ENCODE peak calls at places on chromosomes 11 and 22, in six cellular contexts. One of them, this sample, is unnamed.

GRCh38 chr11:60764879-60765278 is 8.2 kb downstream of the MS4A15 start:
- DNase-seq in renal cortical epithelial cell: no peak
- DNase-seq in NCI-H1105: no peak
- DNase-seq in ELR: no peak
- DNase-seq in mucosa of gallbladder: no peak
- DNase-seq in stimulated activated naive CD4-positive, alpha-beta T cell: no peak
- DNase-seq in this sample: no peak

GRCh38 chr11:69537855-69538640 is 56.6 kb downstream of the LINC01488 start:
- DNase-seq in renal cortical epithelial cell: no peak
- DNase-seq in NCI-H1105: no peak
- DNase-seq in ELR: no peak
- DNase-seq in mucosa of gallbladder: no peak
- DNase-seq in stimulated activated naive CD4-positive, alpha-beta T cell: no peak
- DNase-seq in this sample: no peak

GRCh38 chr11:119739975-119740374 is 11.0 kb upstream of the NECTIN1 start:
- DNase-seq in renal cortical epithelial cell: no peak
- DNase-seq in NCI-H1105: no peak
- DNase-seq in ELR: no peak
- DNase-seq in mucosa of gallbladder: no peak
- DNase-seq in stimulated activated naive CD4-positive, alpha-beta T cell: no peak
- DNase-seq in this sample: peak

GRCh38 chr11:32893091-32893946 is 708 bp downstream of the QSER1 start:
- DNase-seq in renal cortical epithelial cell: no peak
- DNase-seq in NCI-H1105: peak
- DNase-seq in ELR: peak
- DNase-seq in mucosa of gallbladder: peak
- DNase-seq in stimulated activated naive CD4-positive, alpha-beta T cell: peak
- DNase-seq in this sample: peak

GRCh38 chr11:66080055-66080817 is 10.2 kb downstream of the PACS1 start:
- DNase-seq in renal cortical epithelial cell: peak
- DNase-seq in NCI-H1105: no peak
- DNase-seq in ELR: peak
- DNase-seq in mucosa of gallbladder: peak
- DNase-seq in stimulated activated naive CD4-positive, alpha-beta T cell: peak
- DNase-seq in this sample: peak

GRCh38 chr11:126731526-126731925 is 269.0 kb downstream of the KIRREL3 start:
- DNase-seq in renal cortical epithelial cell: no peak
- DNase-seq in NCI-H1105: no peak
- DNase-seq in ELR: no peak
- DNase-seq in mucosa of gallbladder: no peak
- DNase-seq in stimulated activated naive CD4-positive, alpha-beta T cell: no peak
- DNase-seq in this sample: no peak

GRCh38 chr22:37971475-37972434 is 12.6 kb downstream of the SOX10 start:
- DNase-seq in renal cortical epithelial cell: no peak
- DNase-seq in NCI-H1105: no peak
- DNase-seq in ELR: no peak
- DNase-seq in mucosa of gallbladder: no peak
- DNase-seq in stimulated activated naive CD4-positive, alpha-beta T cell: no peak
- DNase-seq in this sample: no peak

GRCh38 chr22:42962295-42963230 is 52.4 kb downstream of the PACSIN2 start:
- DNase-seq in renal cortical epithelial cell: peak
- DNase-seq in NCI-H1105: no peak
- DNase-seq in ELR: no peak
- DNase-seq in mucosa of gallbladder: peak
- DNase-seq in stimulated activated naive CD4-positive, alpha-beta T cell: no peak
- DNase-seq in this sample: peak

GRCh38 chr22:26573026-26573662 is 16.8 kb downstream of the TPST2 start:
- DNase-seq in renal cortical epithelial cell: peak
- DNase-seq in NCI-H1105: no peak
- DNase-seq in ELR: no peak
- DNase-seq in mucosa of gallbladder: peak
- DNase-seq in stimulated activated naive CD4-positive, alpha-beta T cell: no peak
- DNase-seq in this sample: peak

GRCh38 chr11:32584921-32585320 is 1.3 kb downstream of the EIF3M start:
- DNase-seq in renal cortical epithelial cell: no peak
- DNase-seq in NCI-H1105: no peak
- DNase-seq in ELR: peak
- DNase-seq in mucosa of gallbladder: no peak
- DNase-seq in stimulated activated naive CD4-positive, alpha-beta T cell: no peak
- DNase-seq in this sample: no peak

GRCh38 chr11:68933605-68934320 is 30.1 kb downstream of the IGHMBP2 start:
- DNase-seq in renal cortical epithelial cell: no peak
- DNase-seq in NCI-H1105: no peak
- DNase-seq in ELR: no peak
- DNase-seq in mucosa of gallbladder: no peak
- DNase-seq in stimulated activated naive CD4-positive, alpha-beta T cell: no peak
- DNase-seq in this sample: no peak

GRCh38 chr11:85407648-85408047 is 219.5 kb downstream of the DLG2 start:
- DNase-seq in renal cortical epithelial cell: peak
- DNase-seq in NCI-H1105: no peak
- DNase-seq in ELR: no peak
- DNase-seq in mucosa of gallbladder: no peak
- DNase-seq in stimulated activated naive CD4-positive, alpha-beta T cell: no peak
- DNase-seq in this sample: no peak

GRCh38 chr11:110497204-110497987 is 67.6 kb downstream of the FDX1 start:
- DNase-seq in renal cortical epithelial cell: no peak
- DNase-seq in NCI-H1105: no peak
- DNase-seq in ELR: no peak
- DNase-seq in mucosa of gallbladder: no peak
- DNase-seq in stimulated activated naive CD4-positive, alpha-beta T cell: no peak
- DNase-seq in this sample: no peak

GRCh38 chr11:125990244-125990643 is 44.4 kb downstream of the VSIG10L2 start:
- DNase-seq in renal cortical epithelial cell: peak
- DNase-seq in NCI-H1105: no peak
- DNase-seq in ELR: no peak
- DNase-seq in mucosa of gallbladder: no peak
- DNase-seq in stimulated activated naive CD4-positive, alpha-beta T cell: no peak
- DNase-seq in this sample: no peak

GRCh38 chr11:116865696-116866095 is 28.3 kb upstream of the APOA1 start:
- DNase-seq in renal cortical epithelial cell: no peak
- DNase-seq in NCI-H1105: no peak
- DNase-seq in ELR: no peak
- DNase-seq in mucosa of gallbladder: no peak
- DNase-seq in stimulated activated naive CD4-positive, alpha-beta T cell: no peak
- DNase-seq in this sample: no peak

GRCh38 chr11:123231263-123231662 is 36.2 kb upstream of the CLMP start:
- DNase-seq in renal cortical epithelial cell: peak
- DNase-seq in NCI-H1105: no peak
- DNase-seq in ELR: peak
- DNase-seq in mucosa of gallbladder: no peak
- DNase-seq in stimulated activated naive CD4-positive, alpha-beta T cell: no peak
- DNase-seq in this sample: no peak

GRCh38 chr11:20022363-20023081 is 137.8 kb downstream of the DBX1 start:
- DNase-seq in renal cortical epithelial cell: peak
- DNase-seq in NCI-H1105: peak
- DNase-seq in ELR: no peak
- DNase-seq in mucosa of gallbladder: no peak
- DNase-seq in stimulated activated naive CD4-positive, alpha-beta T cell: no peak
- DNase-seq in this sample: no peak

GRCh38 chr22:29312218-29313125 is 3.0 kb downstream of the RASL10A start:
- DNase-seq in renal cortical epithelial cell: no peak
- DNase-seq in NCI-H1105: no peak
- DNase-seq in ELR: no peak
- DNase-seq in mucosa of gallbladder: no peak
- DNase-seq in stimulated activated naive CD4-positive, alpha-beta T cell: no peak
- DNase-seq in this sample: no peak

GRCh38 chr11:76296731-76297130 is 84.2 kb downstream of the THAP12 start:
- DNase-seq in renal cortical epithelial cell: no peak
- DNase-seq in NCI-H1105: no peak
- DNase-seq in ELR: no peak
- DNase-seq in mucosa of gallbladder: no peak
- DNase-seq in stimulated activated naive CD4-positive, alpha-beta T cell: no peak
- DNase-seq in this sample: no peak

This sample was measured in left colon.